ENCODE peak calls at places on chromosomes 1 and 21, in five cellular contexts. H, G, F, J and O are unnamed samples.

GRCh38 chr1:34617717-34618116 is 137.1 kb upstream of the GJB5 start:
- DNase-seq in H (no peak), G (no peak), F (no peak), J (no peak), O (no peak)

GRCh38 chr1:86205741-86206140 is 49.2 kb upstream of the COL24A1 start:
- DNase-seq in H (no peak), G (no peak), F (no peak), J (no peak), O (no peak)

GRCh38 chr21:31351438-31351837 is 7.4 kb upstream of the TIAM1 start:
- DNase-seq in H (peak; percentile 29), G (no peak), F (no peak), J (no peak), O (no peak)

GRCh38 chr1:100941098-100941527 is 45.2 kb downstream of the SLC30A7 start:
- DNase-seq in H (no peak), G (peak; percentile 8), F (no peak), J (no peak), O (no peak)

GRCh38 chr21:21010228-21010627 is 12.0 kb downstream of the NCAM2 start:
- DNase-seq in H (no peak), G (no peak), F (no peak), J (no peak), O (no peak)

GRCh38 chr1:202952818-202953217 is 5.3 kb downstream of the ADIPOR1 start:
- DNase-seq in H (no peak), G (no peak), F (no peak), J (no peak), O (no peak)

GRCh38 chr1:45569962-45570581 is 13.8 kb upstream of the NASP start:
- DNase-seq in H (peak; percentile 87), G (no peak), F (peak; percentile 83), J (peak; percentile 79), O (peak; percentile 65)

GRCh38 chr1:90724361-90724760 is 7.3 kb upstream of the BARHL2 start:
- DNase-seq in H (peak; percentile 38), G (no peak), F (peak; percentile 48), J (no peak), O (no peak)

GRCh38 chr1:96973605-96974004 is 252.0 kb downstream of the PTBP2 start:
- DNase-seq in H (no peak), G (no peak), F (no peak), J (no peak), O (no peak)

GRCh38 chr1:214143015-214143775 is 137.8 kb upstream of the SMYD2 start:
- DNase-seq in H (peak; percentile 46), G (no peak), F (no peak), J (no peak), O (no peak)

GRCh38 chr1:26555550-26555981 is 26.0 kb downstream of the RPS6KA1 start:
- DNase-seq in H (no peak), G (no peak), F (no peak), J (no peak), O (peak; percentile 75)

GRCh38 chr1:11944358-11944981 is 10.0 kb downstream of the PLOD1 start:
- DNase-seq in H (peak; percentile 57), G (no peak), F (peak; percentile 71), J (peak; percentile 58), O (no peak)

GRCh38 chr1:16082283-16083038 is 9.0 kb upstream of the FAM131C start:
- DNase-seq in H (peak; percentile 88), G (no peak), F (peak; percentile 95), J (peak; percentile 92), O (peak; percentile 53)

GRCh38 chr1:1011388-1011949 is 1.8 kb upstream of the ISG15 start:
- DNase-seq in H (no peak), G (no peak), F (no peak), J (no peak), O (no peak)

GRCh38 chr1:9275161-9275560 is 17.5 kb upstream of the SPSB1 start:
- DNase-seq in H (no peak), G (no peak), F (no peak), J (no peak), O (no peak)

GRCh38 chr1:163535807-163536206 is 214.1 kb downstream of the NUF2 start:
- DNase-seq in H (peak; percentile 59), G (no peak), F (no peak), J (no peak), O (no peak)

GRCh38 chr1:14987829-14988603 is 165.5 kb upstream of the TMEM51 start:
- DNase-seq in H (no peak), G (no peak), F (no peak), J (no peak), O (no peak)

GRCh38 chr1:56872597-56872996 is 18.0 kb downstream of the C8A start:
- DNase-seq in H (no peak), G (no peak), F (no peak), J (no peak), O (no peak)

GRCh38 chr1:228058981-228059535 is 23.4 kb upstream of the ARF1 start:
- DNase-seq in H (peak; percentile 42), G (no peak), F (no peak), J (no peak), O (no peak)

GRCh38 chr1:21775985-21776562 is 6.9 kb downstream of the USP48 start:
- DNase-seq in H (no peak), G (no peak), F (no peak), J (no peak), O (peak; percentile 89)
- TF ChIP-seq CREB1 in H (no peak), G (no peak), F (no peak), J (no peak), O (peak; percentile 14)

GRCh38 chr1:38166461-38166860 is 119.9 kb upstream of the POU3F1 start:
- DNase-seq in H (no peak), G (no peak), F (no peak), J (no peak), O (no peak)
- TF ChIP-seq CREB1 in H (no peak), G (no peak), F (no peak), J (no peak), O (no peak)

GRCh38 chr1:233006108-233006507 is 55.7 kb downstream of the NTPCR start:
- DNase-seq in H (no peak), G (no peak), F (no peak), J (no peak), O (no peak)

GRCh38 chr1:233006582-233006981 is 56.2 kb downstream of the NTPCR start:
- DNase-seq in H (no peak), G (no peak), F (no peak), J (no peak), O (no peak)

GRCh38 chr1:233010164-233010563 is 59.8 kb downstream of the NTPCR start:
- DNase-seq in H (no peak), G (no peak), F (no peak), J (no peak), O (no peak)

GRCh38 chr1:232999960-233000625 is 49.7 kb downstream of the NTPCR start:
- DNase-seq in H (no peak), G (no peak), F (no peak), J (no peak), O (no peak)

GRCh38 chr1:233005703-233006102 is 55.3 kb downstream of the NTPCR start:
- DNase-seq in H (no peak), G (no peak), F (no peak), J (no peak), O (no peak)
- TF ChIP-seq CREB1 in H (no peak), G (no peak), F (no peak), J (no peak), O (no peak)

GRCh38 chr1:157405662-157406061 is 146.7 kb downstream of the FCRL5 start:
- DNase-seq in H (no peak), G (no peak), F (no peak), J (no peak), O (no peak)

GRCh38 chr1:157404063-157404501 is 148.2 kb downstream of the FCRL5 start:
- DNase-seq in H (no peak), G (no peak), F (no peak), J (no peak), O (no peak)

GRCh38 chr1:157403203-157403602 is 149.1 kb downstream of the FCRL5 start:
- DNase-seq in H (peak; percentile 70), G (no peak), F (no peak), J (peak; percentile 21), O (no peak)

GRCh38 chr1:157404614-157405013 is 147.7 kb downstream of the FCRL5 start:
- DNase-seq in H (no peak), G (no peak), F (no peak), J (no peak), O (no peak)

GRCh38 chr1:157403608-157404007 is 148.7 kb downstream of the FCRL5 start:
- DNase-seq in H (no peak), G (no peak), F (no peak), J (no peak), O (no peak)
- TF ChIP-seq CREB1 in H (no peak), G (no peak), F (no peak), J (no peak), O (no peak)